ENCODE peak calls at places on chromosomes 12 and 14, in four cellular contexts. One of them, this sample, is unnamed.

GRCh38 chr12:119417440-119417839 is 82.9 kb downstream of the CCDC60 start:
- DNase-seq in WERI-Rb-1: no peak
- DNase-seq in CD8-positive, alpha-beta memory T cell: no peak
- DNase-seq in HCT116: no peak
- DNase-seq in this sample: no peak

GRCh38 chr14:42710071-42710470 is 1103.4 kb downstream of the LRFN5 start:
- DNase-seq in CD8-positive, alpha-beta memory T cell: no peak
- DNase-seq in HCT116: no peak
- DNase-seq in WERI-Rb-1: no peak
- DNase-seq in this sample: no peak

GRCh38 chr14:23562822-23563472 is 4.6 kb downstream of the AP1G2 start:
- DNase-seq in WERI-Rb-1: peak; percentile 72
- DNase-seq in HCT116: no peak
- DNase-seq in CD8-positive, alpha-beta memory T cell: peak; percentile 39
- DNase-seq in this sample: no peak

GRCh38 chr14:96894966-96895365 is 97.8 kb downstream of the VRK1 start:
- DNase-seq in WERI-Rb-1: no peak
- DNase-seq in HCT116: no peak
- DNase-seq in CD8-positive, alpha-beta memory T cell: no peak
- DNase-seq in this sample: no peak

GRCh38 chr12:3041558-3042164 is 35.5 kb upstream of the TSPAN9 start:
- DNase-seq in HCT116: peak; percentile 69
- DNase-seq in WERI-Rb-1: peak; percentile 82
- DNase-seq in CD8-positive, alpha-beta memory T cell: no peak
- DNase-seq in this sample: peak; percentile 63

GRCh38 chr14:100535287-100536131 is 51.7 kb downstream of the BEGAIN start:
- DNase-seq in WERI-Rb-1: peak; percentile 3
- DNase-seq in CD8-positive, alpha-beta memory T cell: no peak
- DNase-seq in HCT116: no peak
- DNase-seq in this sample: no peak

GRCh38 chr14:39050389-39050788 is 52.6 kb downstream of the SEC23A start:
- DNase-seq in CD8-positive, alpha-beta memory T cell: no peak
- DNase-seq in WERI-Rb-1: no peak
- DNase-seq in HCT116: no peak
- DNase-seq in this sample: no peak

GRCh38 chr12:59046763-59047534 is 126.6 kb upstream of the LRIG3 start:
- DNase-seq in HCT116: no peak
- DNase-seq in WERI-Rb-1: no peak
- DNase-seq in CD8-positive, alpha-beta memory T cell: no peak
- DNase-seq in this sample: no peak

GRCh38 chr14:49895480-49895879 is 2.6 kb downstream of the ARF6 start:
- DNase-seq in HCT116: no peak
- DNase-seq in CD8-positive, alpha-beta memory T cell: no peak
- DNase-seq in WERI-Rb-1: no peak
- DNase-seq in this sample: no peak

GRCh38 chr12:45416161-45416560 is 200.3 kb downstream of the ANO6 start:
- DNase-seq in CD8-positive, alpha-beta memory T cell: no peak
- DNase-seq in HCT116: no peak
- DNase-seq in WERI-Rb-1: no peak
- DNase-seq in this sample: no peak

GRCh38 chr12:59182191-59182590 is 261.9 kb upstream of the LRIG3 start:
- DNase-seq in HCT116: no peak
- DNase-seq in CD8-positive, alpha-beta memory T cell: no peak
- DNase-seq in WERI-Rb-1: no peak
- DNase-seq in this sample: no peak

GRCh38 chr12:33703221-33703620 is 263.6 kb upstream of the SYT10 start:
- DNase-seq in WERI-Rb-1: no peak
- DNase-seq in HCT116: no peak
- DNase-seq in CD8-positive, alpha-beta memory T cell: no peak
- DNase-seq in this sample: no peak

GRCh38 chr12:79844693-79845092 is 90.2 kb downstream of the PPP1R12A start:
- DNase-seq in WERI-Rb-1: no peak
- DNase-seq in HCT116: peak; percentile 71
- DNase-seq in CD8-positive, alpha-beta memory T cell: no peak
- DNase-seq in this sample: peak; percentile 47

GRCh38 chr12:32091696-32092095 is 15.0 kb upstream of the BICD1 start:
- DNase-seq in HCT116: no peak
- DNase-seq in WERI-Rb-1: no peak
- DNase-seq in CD8-positive, alpha-beta memory T cell: no peak
- DNase-seq in this sample: no peak

GRCh38 chr12:3658327-3659163 is 94.4 kb downstream of the CRACR2A start:
- DNase-seq in HCT116: no peak
- DNase-seq in WERI-Rb-1: peak; percentile 65
- DNase-seq in CD8-positive, alpha-beta memory T cell: no peak
- DNase-seq in this sample: peak; percentile 47

DNA sequence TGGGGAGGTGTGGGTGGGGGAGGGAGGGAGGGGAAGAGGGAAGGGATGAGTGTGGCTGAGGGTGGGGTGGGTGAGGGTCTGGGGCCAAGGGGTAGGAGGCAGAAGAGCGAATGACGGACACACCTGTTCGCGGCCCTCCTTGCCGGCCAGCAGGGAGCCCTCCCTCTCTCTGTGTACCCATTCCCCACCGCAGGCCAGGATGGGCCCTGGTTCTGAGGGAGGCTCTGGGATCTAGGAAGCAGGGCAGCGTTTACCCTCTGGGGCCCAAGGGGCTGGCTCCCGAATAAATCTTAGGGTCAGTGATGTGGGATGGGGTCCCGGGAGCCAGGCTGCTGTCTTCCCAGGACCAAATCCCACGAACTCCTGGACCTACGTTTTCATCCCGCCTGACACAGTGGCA is 46.0 kb upstream of the ESRRB start:
- DNase-seq in HCT116: no peak
- DNase-seq in CD8-positive, alpha-beta memory T cell: no peak
- DNase-seq in WERI-Rb-1: no peak
- DNase-seq in this sample: no peak
- H3K4me3 ChIP-seq in HCT116: no peak overlapping the region
- H3K4me3 ChIP-seq in CD8-positive, alpha-beta memory T cell: no peak overlapping the region
- H3K4me3 ChIP-seq in WERI-Rb-1: no peak overlapping the region
- H3K4me3 ChIP-seq in this sample: no peak overlapping the region

GRCh38 chr12:1083086-1083887 is 92.3 kb downstream of the ERC1 start:
- DNase-seq in CD8-positive, alpha-beta memory T cell: no peak
- DNase-seq in WERI-Rb-1: no peak
- DNase-seq in HCT116: no peak
- DNase-seq in this sample: no peak

GRCh38 chr12:1073652-1074051 is 82.6 kb downstream of the ERC1 start:
- DNase-seq in CD8-positive, alpha-beta memory T cell: no peak
- DNase-seq in WERI-Rb-1: no peak
- DNase-seq in HCT116: no peak
- DNase-seq in this sample: no peak

GRCh38 chr12:1077036-1077803 is 86.2 kb downstream of the ERC1 start:
- DNase-seq in HCT116: no peak
- DNase-seq in WERI-Rb-1: no peak
- DNase-seq in CD8-positive, alpha-beta memory T cell: no peak
- DNase-seq in this sample: no peak

GRCh38 chr12:1080520-1081223 is 89.6 kb downstream of the ERC1 start:
- DNase-seq in CD8-positive, alpha-beta memory T cell: no peak
- DNase-seq in HCT116: no peak
- DNase-seq in WERI-Rb-1: no peak
- DNase-seq in this sample: no peak

GRCh38 chr12:1078002-1078401 is 87.0 kb downstream of the ERC1 start:
- DNase-seq in CD8-positive, alpha-beta memory T cell: no peak
- DNase-seq in WERI-Rb-1: no peak
- DNase-seq in HCT116: no peak
- DNase-seq in this sample: no peak
- H3K27ac ChIP-seq in CD8-positive, alpha-beta memory T cell: no peak overlapping the region
- H3K27ac ChIP-seq in WERI-Rb-1: no peak overlapping the region
- H3K27ac ChIP-seq in HCT116: no peak overlapping the region
- H3K27ac ChIP-seq in this sample: no peak overlapping the region

DNA sequence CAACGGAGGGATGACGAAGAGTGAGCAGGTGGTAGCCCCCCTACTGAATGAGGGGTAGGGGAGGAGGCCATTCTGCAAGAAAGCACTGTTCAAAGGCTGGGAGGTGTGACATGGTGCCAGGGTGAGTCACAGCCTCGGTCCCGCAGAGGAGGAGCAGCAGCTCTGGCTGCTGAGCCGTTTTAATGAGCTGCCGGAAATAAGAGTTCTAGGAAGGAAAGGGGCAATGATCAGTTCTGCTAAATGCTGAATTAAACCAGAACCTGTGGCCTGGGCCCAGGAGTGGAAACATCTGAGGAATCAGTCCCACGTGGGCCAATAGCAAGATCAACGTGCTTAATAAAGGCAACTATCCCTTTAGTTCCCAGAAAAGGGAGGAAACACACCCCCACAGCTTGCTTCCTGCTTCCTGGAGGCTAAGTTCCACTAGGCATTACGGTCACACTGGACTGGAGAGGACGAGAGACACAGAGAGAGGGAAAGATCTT is 3.6 kb downstream of the ABCD4 start:
- DNase-seq in CD8-positive, alpha-beta memory T cell: no peak
- DNase-seq in WERI-Rb-1: no peak
- DNase-seq in HCT116: peak; percentile 22
- DNase-seq in this sample: no peak
- H3K4me3 ChIP-seq in CD8-positive, alpha-beta memory T cell: no peak overlapping the region
- H3K4me3 ChIP-seq in WERI-Rb-1: no peak overlapping the region
- H3K4me3 ChIP-seq in HCT116: peak overlapping the region; percentile 15
- H3K4me3 ChIP-seq in this sample: no peak overlapping the region

DNA sequence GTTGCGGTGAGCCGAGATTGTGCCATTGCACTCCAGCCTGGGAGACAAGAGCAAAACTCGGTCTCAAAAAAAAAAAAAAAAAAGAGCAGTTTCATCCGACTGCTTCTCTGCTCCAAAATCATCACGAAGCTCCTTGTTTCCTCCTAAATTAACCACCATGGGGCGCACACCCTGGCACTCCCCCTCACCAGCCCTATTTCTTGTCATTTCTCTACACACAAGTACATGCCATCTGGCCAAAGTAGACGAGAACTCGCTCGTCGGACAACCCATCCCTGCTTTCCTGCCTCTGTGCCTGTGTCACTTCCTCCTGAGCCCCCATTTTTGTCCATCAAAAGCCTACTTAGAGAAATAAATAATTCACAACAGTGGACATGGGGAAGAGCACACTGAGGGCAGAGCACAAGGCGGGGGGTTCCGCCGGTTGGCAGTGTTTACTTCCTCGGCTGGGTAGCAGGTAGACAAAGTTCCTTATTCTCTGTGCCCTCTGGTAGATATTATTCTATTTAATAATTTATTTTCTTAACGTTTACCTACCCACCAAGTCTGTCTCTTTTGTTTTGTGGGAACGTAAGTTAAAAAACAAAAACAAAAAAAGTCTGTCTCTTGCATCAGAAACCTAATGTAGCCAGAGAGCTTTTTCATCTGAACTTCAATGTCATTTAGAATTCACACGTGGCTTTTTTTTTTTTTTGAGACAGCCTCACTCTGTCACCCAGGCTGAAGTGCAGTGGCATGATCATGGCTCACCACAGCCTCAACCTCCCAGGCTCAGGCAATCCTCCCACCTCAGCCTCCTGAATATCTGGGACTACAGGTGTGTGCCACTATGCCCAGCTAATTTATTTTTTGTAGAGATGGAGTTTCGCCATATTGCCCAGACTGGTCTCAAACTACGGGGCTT is 6.0 kb downstream of the VPS37B start:
- DNase-seq in HCT116: no peak
- DNase-seq in WERI-Rb-1: no peak
- DNase-seq in CD8-positive, alpha-beta memory T cell: no peak
- DNase-seq in this sample: no peak
- H3K27ac ChIP-seq in HCT116: peak overlapping the region; percentile 82
- H3K27ac ChIP-seq in WERI-Rb-1: peak overlapping the region; percentile 71
- H3K27ac ChIP-seq in CD8-positive, alpha-beta memory T cell: no peak overlapping the region
- H3K27ac ChIP-seq in this sample: no peak overlapping the region

GRCh38 chr14:65808390-65808789 is 395.9 kb downstream of the FUT8 start:
- DNase-seq in WERI-Rb-1: no peak
- DNase-seq in CD8-positive, alpha-beta memory T cell: no peak
- DNase-seq in HCT116: no peak
- DNase-seq in this sample: no peak
- H3K4me3 ChIP-seq in WERI-Rb-1: no peak overlapping the region
- H3K4me3 ChIP-seq in CD8-positive, alpha-beta memory T cell: no peak overlapping the region
- H3K4me3 ChIP-seq in HCT116: no peak overlapping the region
- H3K4me3 ChIP-seq in this sample: no peak overlapping the region

DNA sequence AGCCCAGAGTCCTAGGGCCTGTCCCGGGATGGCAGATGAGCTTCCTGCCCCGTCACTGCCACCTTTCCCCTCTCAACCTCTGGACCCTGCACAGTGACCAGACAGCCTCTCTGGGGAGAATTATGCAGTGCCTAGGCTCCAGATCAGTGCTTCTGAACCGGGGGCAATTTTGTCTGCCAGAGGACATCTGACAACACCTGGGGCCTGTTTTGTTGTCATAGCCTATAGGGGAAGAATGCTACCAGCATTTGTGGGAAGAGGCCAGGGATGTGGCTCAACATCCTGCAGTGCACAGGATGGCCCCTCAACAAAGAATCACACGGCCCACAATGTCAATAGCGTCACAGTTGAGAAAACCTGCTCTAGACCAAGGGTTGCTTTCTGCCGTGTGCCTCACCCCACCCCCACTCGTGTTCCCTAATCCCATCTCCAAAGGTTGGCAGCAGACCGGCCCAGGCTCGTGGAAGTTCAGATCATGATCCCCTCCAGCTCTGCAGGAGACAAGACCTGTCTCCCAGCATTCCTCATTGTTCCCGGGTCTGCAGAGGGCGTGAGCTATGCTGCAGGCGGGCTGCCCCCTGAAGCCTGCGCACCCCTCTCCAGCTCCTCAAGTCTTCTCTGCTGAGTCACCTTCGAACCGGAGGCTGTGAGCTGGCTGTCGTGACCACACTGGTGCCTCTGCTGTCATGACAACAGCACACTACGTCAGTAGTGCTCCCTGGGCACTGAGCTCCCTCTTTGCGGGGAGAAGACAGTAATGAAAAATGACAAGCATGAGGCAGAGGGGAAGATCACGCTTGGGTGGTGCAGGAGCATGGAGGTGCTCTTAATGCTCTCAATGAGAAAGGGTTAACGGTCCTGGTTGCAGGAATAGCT is 2.0 kb upstream of the GAPDH start:
- DNase-seq in WERI-Rb-1: peak; percentile 71
- DNase-seq in HCT116: peak; percentile 85
- DNase-seq in CD8-positive, alpha-beta memory T cell: peak; percentile 75
- DNase-seq in this sample: no peak
- H3K27ac ChIP-seq in WERI-Rb-1: peak overlapping the region; percentile 100
- H3K27ac ChIP-seq in HCT116: peak overlapping the region; percentile 99
- H3K27ac ChIP-seq in CD8-positive, alpha-beta memory T cell: peak overlapping the region; percentile 95
- H3K27ac ChIP-seq in this sample: no peak overlapping the region

DNA sequence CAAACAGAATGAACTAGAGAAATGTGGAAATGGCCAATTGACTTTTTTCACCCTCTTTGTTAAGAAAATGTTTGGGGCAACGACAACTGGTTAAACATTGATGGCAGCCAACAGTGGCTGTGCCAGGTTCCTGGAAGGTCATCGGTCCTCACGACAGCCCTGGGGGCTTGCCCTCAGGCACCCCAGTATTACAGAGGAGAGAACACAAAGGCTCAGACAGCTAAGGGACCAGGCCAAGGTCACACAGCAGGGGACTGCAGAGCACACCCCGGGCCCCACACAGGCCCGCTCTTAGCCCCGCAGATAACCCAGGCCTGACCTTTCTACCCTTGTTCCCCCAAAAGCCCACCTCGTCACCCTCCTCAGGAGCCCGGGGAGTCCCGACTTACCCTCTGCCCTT is 1.3 kb downstream of the TRPV4 start:
- DNase-seq in CD8-positive, alpha-beta memory T cell: no peak
- DNase-seq in HCT116: no peak
- DNase-seq in WERI-Rb-1: no peak
- DNase-seq in this sample: no peak
- H3K4me3 ChIP-seq in CD8-positive, alpha-beta memory T cell: no peak overlapping the region
- H3K4me3 ChIP-seq in HCT116: no peak overlapping the region
- H3K4me3 ChIP-seq in WERI-Rb-1: no peak overlapping the region
- H3K4me3 ChIP-seq in this sample: no peak overlapping the region

GRCh38 chr12:26939192-26939832 is 1.0 kb downstream of the FGFR1OP2 start:
- DNase-seq in CD8-positive, alpha-beta memory T cell: no peak
- DNase-seq in HCT116: no peak
- DNase-seq in WERI-Rb-1: no peak
- DNase-seq in this sample: no peak
- H3K27ac ChIP-seq in CD8-positive, alpha-beta memory T cell: peak overlapping the region; percentile 91
- H3K27ac ChIP-seq in HCT116: peak overlapping the region; percentile 77
- H3K27ac ChIP-seq in WERI-Rb-1: peak overlapping the region; percentile 97
- H3K27ac ChIP-seq in this sample: no peak overlapping the region

This sample was measured in iPS DF 6.9.